ENCODE peak calls at places on chromosomes 7 and 10, in five cellular contexts. N, C, L, T and V are unnamed samples.

GRCh38 chr7:149719912-149720335 is 53.5 kb downstream of the ZNF467 start:
- DNase-seq in N (no peak), C (no peak), L (no peak), T (no peak), V (no peak)

GRCh38 chr7:115087437-115087836 is 165.5 kb downstream of the MDFIC start:
- DNase-seq in N (peak; percentile 29), C (peak; percentile 92), L (peak; percentile 39), T (peak; percentile 32), V (peak; percentile 63)

GRCh38 chr10:114499630-114500190 is 95.4 kb upstream of the AFAP1L2 start:
- DNase-seq in N (no peak), C (no peak), L (peak; percentile 83), T (no peak), V (peak; percentile 43)

GRCh38 chr10:102408728-102409603 is 9.6 kb downstream of the PSD start:
- DNase-seq in N (no peak), C (peak; percentile 44), L (peak; percentile 84), T (peak; percentile 64), V (no peak)

GRCh38 chr7:92451645-92452044 is 4.4 kb downstream of the GATAD1 start:
- DNase-seq in N (no peak), C (no peak), L (no peak), T (no peak), V (no peak)

GRCh38 chr7:134701272-134701671 is 54.6 kb downstream of the BPGM start:
- DNase-seq in N (no peak), C (peak; percentile 42), L (no peak), T (peak; percentile 74), V (no peak)

GRCh38 chr10:42645103-42645502 is 6.7 kb upstream of the ZNF33B start:
- DNase-seq in N (no peak), C (no peak), L (peak; percentile 33), T (no peak), V (peak; percentile 44)

GRCh38 chr7:38374507-38374906 is 101.1 kb upstream of the TARP start:
- DNase-seq in N (no peak), C (peak; percentile 34), L (peak; percentile 64), T (peak; percentile 80), V (no peak)

GRCh38 chr7:4733936-4734528 is 41.4 kb upstream of the AP5Z1 start:
- DNase-seq in N (no peak), C (no peak), L (no peak), T (no peak), V (no peak)

GRCh38 chr10:91434041-91434440 is 23.9 kb downstream of the HECTD2 start:
- DNase-seq in N (no peak), C (peak; percentile 77), L (no peak), T (no peak), V (no peak)

GRCh38 chr7:17041324-17041723 is 159.5 kb upstream of the AGR3 start:
- DNase-seq in N (no peak), C (peak; percentile 96), L (no peak), T (no peak), V (no peak)

GRCh38 chr7:29109815-29110385 is 36.4 kb downstream of the CPVL start:
- DNase-seq in N (no peak), C (no peak), L (no peak), T (no peak), V (no peak)

GRCh38 chr10:64376169-64376568 is 855.0 kb downstream of the REEP3 start:
- DNase-seq in N (no peak), C (no peak), L (peak; percentile 15), T (peak; percentile 51), V (no peak)

GRCh38 chr7:130733866-130734524 is at the start of gene KLF14:
- DNase-seq in N (peak; percentile 10), C (no peak), L (peak; percentile 35), T (peak; percentile 55), V (peak; percentile 23)

GRCh38 chr7:5690931-5691461 is 90.5 kb downstream of the RNF216 start:
- DNase-seq in N (no peak), C (no peak), L (no peak), T (no peak), V (no peak)

GRCh38 chr10:132541601-132542011 is 4.0 kb downstream of the INPP5A start:
- DNase-seq in N (no peak), C (no peak), L (no peak), T (no peak), V (no peak)

GRCh38 chr7:947391-948210 is 6.9 kb downstream of the ADAP1 start:
- DNase-seq in N (no peak), C (no peak), L (no peak), T (no peak), V (peak; percentile 89)

GRCh38 chr7:129958643-129959479 is 6.1 kb upstream of the UBE2H start:
- DNase-seq in N (peak; percentile 69), C (peak; percentile 91), L (peak; percentile 90), T (no peak), V (peak; percentile 99)

GRCh38 chr10:31829776-31830175 is 98.9 kb downstream of the ARHGAP12 start:
- DNase-seq in N (no peak), C (no peak), L (no peak), T (no peak), V (no peak)

GRCh38 chr10:65235846-65236245 is 1690.0 kb upstream of the LRRTM3 start:
- DNase-seq in N (no peak), C (no peak), L (no peak), T (no peak), V (no peak)

DNA sequence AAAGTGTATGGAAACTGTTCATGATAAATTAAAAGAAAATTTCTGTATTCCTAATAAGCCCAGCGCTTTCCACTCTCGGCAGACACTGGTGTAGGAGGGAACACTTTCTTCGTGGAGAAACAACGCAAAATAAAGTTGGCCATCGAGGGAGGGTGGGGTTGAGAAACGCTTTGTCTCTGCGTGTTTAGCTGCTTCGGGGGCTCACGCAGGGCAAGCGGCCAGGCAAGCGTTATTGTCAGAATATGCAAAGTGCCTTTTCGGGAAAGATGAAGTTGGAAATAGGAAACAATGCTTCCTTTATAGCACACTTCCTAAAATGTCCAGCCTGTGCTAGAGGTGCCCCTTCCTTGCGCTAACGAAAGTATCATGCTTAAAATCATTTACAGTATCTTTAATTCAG is 1.9 kb upstream of the EBF3 start:
- DNase-seq in N (no peak), C (no peak), L (no peak), T (no peak), V (no peak)
- H4K20me1 ChIP-seq in N (no peaks in the 10 kb centered on the region), C (no peaks in the 10 kb centered on the region), L (no peaks in the 10 kb centered on the region), T (peaks cover 28% of the 10 kb centered on the region), V (no peaks in the 10 kb centered on the region)

GRCh38 chr7:126485791-126486190 is 767.0 kb downstream of the GRM8 start:
- DNase-seq in N (no peak), C (no peak), L (no peak), T (no peak), V (no peak)

GRCh38 chr7:126488043-126488442 is 764.7 kb downstream of the GRM8 start:
- DNase-seq in N (no peak), C (no peak), L (no peak), T (no peak), V (no peak)

GRCh38 chr7:126483972-126484371 is 768.8 kb downstream of the GRM8 start:
- DNase-seq in N (no peak), C (no peak), L (no peak), T (no peak), V (no peak)

GRCh38 chr7:126486806-126487205 is 765.9 kb downstream of the GRM8 start:
- DNase-seq in N (no peak), C (no peak), L (no peak), T (no peak), V (no peak)
- H4K20me1 ChIP-seq in N (no peaks in the 10 kb centered on the region), C (no peaks in the 10 kb centered on the region), L (no peaks in the 10 kb centered on the region), T (no peaks in the 10 kb centered on the region), V (no peaks in the 10 kb centered on the region)

DNA sequence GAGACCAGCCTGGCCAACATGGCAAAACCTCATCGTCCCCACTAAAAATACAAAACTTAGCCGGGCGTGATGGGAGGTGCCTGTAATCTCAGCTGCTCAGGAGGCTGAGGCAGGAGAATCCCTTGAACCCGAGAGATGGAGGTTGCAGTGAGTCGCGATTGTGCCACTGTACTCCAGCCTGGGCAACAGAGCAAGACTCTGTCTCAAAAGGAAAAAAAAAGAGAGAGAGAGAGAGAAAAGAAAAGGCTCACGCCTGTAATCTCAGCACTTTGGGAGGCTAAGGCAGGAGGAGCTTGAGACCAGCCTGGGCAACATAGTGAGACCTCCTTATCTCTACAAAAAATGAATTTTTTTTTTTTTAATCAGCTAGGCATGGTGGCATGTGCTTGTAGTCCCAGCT is 157.6 kb downstream of the CUX1 start:
- DNase-seq in N (no peak), C (no peak), L (no peak), T (no peak), V (no peak)
- H4K20me1 ChIP-seq in N (no peaks in the 10 kb centered on the region), C (peaks cover 11% of the 10 kb centered on the region), L (peaks cover 20% of the 10 kb centered on the region), T (peaks cover 12% of the 10 kb centered on the region), V (no peaks in the 10 kb centered on the region)

DNA sequence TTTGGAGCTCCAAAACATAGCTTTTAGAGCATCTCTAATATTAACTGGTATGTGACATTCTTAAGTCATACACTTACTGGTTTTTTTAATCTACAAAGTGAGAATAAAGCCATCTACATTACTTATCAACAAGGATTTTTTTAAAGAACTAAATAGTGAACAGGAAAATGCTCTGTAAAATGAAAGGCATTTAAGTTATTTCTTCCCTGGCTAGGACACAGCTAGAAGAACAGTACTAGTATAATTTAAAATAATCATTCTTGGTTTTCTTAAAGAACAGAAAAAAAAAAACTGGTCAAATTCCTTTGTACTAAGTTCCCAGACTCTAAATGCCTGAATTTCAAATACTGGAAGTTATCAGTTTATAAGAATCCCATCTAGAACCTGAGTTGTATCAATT is 139.5 kb downstream of the SRPK2 start:
- DNase-seq in N (no peak), C (peak; percentile 19), L (no peak), T (no peak), V (no peak)
- H4K20me1 ChIP-seq in N (no peaks in the 10 kb centered on the region), C (peaks cover 35% of the 10 kb centered on the region), L (peaks cover 18% of the 10 kb centered on the region), T (peaks cover 4% of the 10 kb centered on the region), V (peaks cover 4% of the 10 kb centered on the region)

GRCh38 chr10:2205406-2205805 is 468.1 kb upstream of the ADARB2 start:
- DNase-seq in N (no peak), C (no peak), L (no peak), T (no peak), V (no peak)

GRCh38 chr10:2210083-2210482 is 472.8 kb upstream of the ADARB2 start:
- DNase-seq in N (no peak), C (no peak), L (peak; percentile 37), T (no peak), V (no peak)

GRCh38 chr10:2212196-2212719 is 474.9 kb upstream of the ADARB2 start:
- DNase-seq in N (no peak), C (no peak), L (no peak), T (no peak), V (no peak)

GRCh38 chr10:2208106-2208505 is 470.8 kb upstream of the ADARB2 start:
- DNase-seq in N (no peak), C (no peak), L (no peak), T (no peak), V (no peak)

DNA sequence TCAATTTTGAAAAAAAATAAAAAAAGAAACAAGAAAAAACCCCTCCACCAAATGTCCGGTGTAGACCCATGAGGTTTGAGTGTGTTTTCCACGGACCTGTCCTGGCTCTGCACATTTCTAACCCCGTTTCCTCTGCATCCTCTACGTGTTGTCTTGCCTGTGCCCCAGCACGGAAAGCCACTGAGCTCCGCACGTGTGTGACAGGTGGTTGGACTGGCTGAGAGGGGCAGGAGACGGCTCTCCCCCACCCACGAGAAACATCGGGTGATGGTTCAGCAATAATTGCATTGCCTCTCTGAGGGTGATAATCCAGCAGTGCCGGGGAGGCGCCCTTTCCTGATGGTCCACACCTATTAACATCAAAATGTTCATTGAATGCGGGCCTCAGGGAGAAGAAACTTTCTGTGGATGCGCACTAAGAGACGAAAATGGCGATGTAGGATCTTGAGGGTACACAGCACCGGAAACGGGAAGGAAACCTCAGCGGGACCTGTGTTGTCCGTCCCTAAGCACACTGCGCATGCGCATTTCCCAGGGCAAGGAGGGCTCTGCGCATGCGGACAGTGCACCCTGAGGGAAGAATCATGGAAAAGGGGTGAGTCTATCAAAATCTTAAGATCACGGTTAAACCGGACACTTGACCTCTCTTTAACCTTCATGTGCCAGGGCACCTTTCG is 470.1 kb upstream of the ADARB2 start:
- DNase-seq in N (no peak), C (no peak), L (no peak), T (no peak), V (no peak)
- H4K20me1 ChIP-seq in N (no peaks in the 10 kb centered on the region), C (no peaks in the 10 kb centered on the region), L (no peaks in the 10 kb centered on the region), T (no peaks in the 10 kb centered on the region), V (no peaks in the 10 kb centered on the region)

GRCh38 chr7:69739182-69739581 is 140.9 kb downstream of the AUTS2 start:
- DNase-seq in N (no peak), C (no peak), L (no peak), T (no peak), V (peak; percentile 52)
- H4K20me1 ChIP-seq in N (no peaks in the 10 kb centered on the region), C (no peaks in the 10 kb centered on the region), L (peaks cover 19% of the 10 kb centered on the region), T (no peaks in the 10 kb centered on the region), V (no peaks in the 10 kb centered on the region)